ENCODE peak calls at places on chromosome 14, in nine cellular contexts. One of them, this sample, is unnamed.

GRCh38 chr14:33611405-33612183 is 339.3 kb downstream of the EGLN3 start:
- DNase-seq in Calu3: no peak
- DNase-seq in mammary epithelial cell: peak; percentile 12
- DNase-seq in retinal pigment epithelial cell: peak; percentile 23
- DNase-seq in left ventricle myocardium inferior: no peak
- DNase-seq in lung: no peak
- DNase-seq in tibial artery: no peak
- DNase-seq in AG10803: peak; percentile 24
- DNase-seq in fibroblast of the aortic adventitia: peak; percentile 44
- DNase-seq in this sample: peak; percentile 34

GRCh38 chr14:22821193-22822016 is 6.2 kb upstream of the SLC7A7 start:
- DNase-seq in Calu3: peak; percentile 67
- DNase-seq in mammary epithelial cell: no peak
- DNase-seq in retinal pigment epithelial cell: no peak
- DNase-seq in left ventricle myocardium inferior: no peak
- DNase-seq in lung: no peak
- DNase-seq in tibial artery: no peak
- DNase-seq in AG10803: no peak
- DNase-seq in fibroblast of the aortic adventitia: no peak
- DNase-seq in this sample: peak; percentile 54

GRCh38 chr14:74400328-74400727 is 25.7 kb downstream of the SYNDIG1L start:
- DNase-seq in Calu3: peak; percentile 16
- DNase-seq in mammary epithelial cell: no peak
- DNase-seq in retinal pigment epithelial cell: no peak
- DNase-seq in left ventricle myocardium inferior: no peak
- DNase-seq in lung: no peak
- DNase-seq in tibial artery: peak; percentile 32
- DNase-seq in AG10803: no peak
- DNase-seq in fibroblast of the aortic adventitia: peak; percentile 15
- DNase-seq in this sample: peak; percentile 6

GRCh38 chr14:67186789-67187188 is 2.5 kb upstream of the GARIN2 start:
- DNase-seq in Calu3: peak; percentile 12
- DNase-seq in mammary epithelial cell: peak; percentile 5
- DNase-seq in retinal pigment epithelial cell: no peak
- DNase-seq in left ventricle myocardium inferior: no peak
- DNase-seq in lung: no peak
- DNase-seq in tibial artery: no peak
- DNase-seq in AG10803: no peak
- DNase-seq in fibroblast of the aortic adventitia: no peak
- DNase-seq in this sample: peak; percentile 28

GRCh38 chr14:92844220-92844619 is 50.1 kb downstream of the GOLGA5 start:
- DNase-seq in Calu3: no peak
- DNase-seq in mammary epithelial cell: no peak
- DNase-seq in retinal pigment epithelial cell: no peak
- DNase-seq in left ventricle myocardium inferior: no peak
- DNase-seq in lung: no peak
- DNase-seq in tibial artery: no peak
- DNase-seq in AG10803: no peak
- DNase-seq in fibroblast of the aortic adventitia: no peak
- DNase-seq in this sample: no peak

GRCh38 chr14:85281921-85282320 is 248.0 kb upstream of the FLRT2 start:
- DNase-seq in Calu3: no peak
- DNase-seq in mammary epithelial cell: no peak
- DNase-seq in retinal pigment epithelial cell: no peak
- DNase-seq in left ventricle myocardium inferior: no peak
- DNase-seq in lung: no peak
- DNase-seq in tibial artery: no peak
- DNase-seq in AG10803: no peak
- DNase-seq in fibroblast of the aortic adventitia: no peak
- DNase-seq in this sample: peak; percentile 70

GRCh38 chr14:35403085-35403396 is 1.5 kb downstream of the NFKBIA start:
- DNase-seq in Calu3: no peak
- DNase-seq in mammary epithelial cell: peak; percentile 56
- DNase-seq in retinal pigment epithelial cell: no peak
- DNase-seq in left ventricle myocardium inferior: peak; percentile 35
- DNase-seq in lung: no peak
- DNase-seq in tibial artery: peak; percentile 76
- DNase-seq in AG10803: no peak
- DNase-seq in fibroblast of the aortic adventitia: peak; percentile 65
- DNase-seq in this sample: no peak

GRCh38 chr14:68042591-68043210 is 223.1 kb downstream of the RAD51B start:
- DNase-seq in Calu3: no peak
- DNase-seq in mammary epithelial cell: peak; percentile 39
- DNase-seq in retinal pigment epithelial cell: peak; percentile 91
- DNase-seq in left ventricle myocardium inferior: no peak
- DNase-seq in lung: no peak
- DNase-seq in tibial artery: no peak
- DNase-seq in AG10803: no peak
- DNase-seq in fibroblast of the aortic adventitia: no peak
- DNase-seq in this sample: peak; percentile 85

GRCh38 chr14:89661392-89661791 is 244.4 kb upstream of the FOXN3 start:
- DNase-seq in Calu3: no peak
- DNase-seq in mammary epithelial cell: no peak
- DNase-seq in retinal pigment epithelial cell: no peak
- DNase-seq in left ventricle myocardium inferior: no peak
- DNase-seq in lung: no peak
- DNase-seq in tibial artery: no peak
- DNase-seq in AG10803: no peak
- DNase-seq in fibroblast of the aortic adventitia: no peak
- DNase-seq in this sample: no peak

GRCh38 chr14:74324945-74325361 is 22.2 kb upstream of the ABCD4 start:
- DNase-seq in Calu3: no peak
- DNase-seq in mammary epithelial cell: peak; percentile 27
- DNase-seq in retinal pigment epithelial cell: no peak
- DNase-seq in left ventricle myocardium inferior: no peak
- DNase-seq in lung: no peak
- DNase-seq in tibial artery: no peak
- DNase-seq in AG10803: peak; percentile 52
- DNase-seq in fibroblast of the aortic adventitia: peak; percentile 57
- DNase-seq in this sample: peak; percentile 43

GRCh38 chr14:89371600-89371999 is 45.4 kb downstream of the FOXN3 start:
- DNase-seq in Calu3: no peak
- DNase-seq in mammary epithelial cell: no peak
- DNase-seq in retinal pigment epithelial cell: no peak
- DNase-seq in left ventricle myocardium inferior: no peak
- DNase-seq in lung: no peak
- DNase-seq in tibial artery: no peak
- DNase-seq in AG10803: no peak
- DNase-seq in fibroblast of the aortic adventitia: no peak
- DNase-seq in this sample: no peak

GRCh38 chr14:22627506-22628263 is 16.5 kb downstream of the OR6J1 start:
- DNase-seq in Calu3: no peak
- DNase-seq in mammary epithelial cell: no peak
- DNase-seq in retinal pigment epithelial cell: no peak
- DNase-seq in left ventricle myocardium inferior: no peak
- DNase-seq in lung: no peak
- DNase-seq in tibial artery: no peak
- DNase-seq in AG10803: no peak
- DNase-seq in fibroblast of the aortic adventitia: no peak
- DNase-seq in this sample: no peak

GRCh38 chr14:79090781-79091180 is 920.6 kb downstream of the NRXN3 start:
- DNase-seq in Calu3: no peak
- DNase-seq in mammary epithelial cell: no peak
- DNase-seq in retinal pigment epithelial cell: no peak
- DNase-seq in left ventricle myocardium inferior: no peak
- DNase-seq in lung: no peak
- DNase-seq in tibial artery: no peak
- DNase-seq in AG10803: no peak
- DNase-seq in fibroblast of the aortic adventitia: no peak
- DNase-seq in this sample: no peak

GRCh38 chr14:53338192-53338591 is 185.1 kb upstream of the DDHD1 start:
- DNase-seq in Calu3: no peak
- DNase-seq in mammary epithelial cell: no peak
- DNase-seq in retinal pigment epithelial cell: no peak
- DNase-seq in left ventricle myocardium inferior: no peak
- DNase-seq in lung: no peak
- DNase-seq in tibial artery: no peak
- DNase-seq in AG10803: peak; percentile 37
- DNase-seq in fibroblast of the aortic adventitia: peak; percentile 43
- DNase-seq in this sample: peak; percentile 33

GRCh38 chr14:50619569-50620141 is 48.5 kb downstream of the SAV1 start:
- DNase-seq in Calu3: no peak
- DNase-seq in mammary epithelial cell: peak; percentile 32
- DNase-seq in retinal pigment epithelial cell: no peak
- DNase-seq in left ventricle myocardium inferior: no peak
- DNase-seq in lung: no peak
- DNase-seq in tibial artery: no peak
- DNase-seq in AG10803: peak; percentile 51
- DNase-seq in fibroblast of the aortic adventitia: peak; percentile 75
- DNase-seq in this sample: peak; percentile 61

GRCh38 chr14:76647699-76648298 is 113.5 kb upstream of the VASH1 start:
- DNase-seq in Calu3: peak; percentile 36
- DNase-seq in mammary epithelial cell: peak; percentile 44
- DNase-seq in retinal pigment epithelial cell: peak; percentile 9
- DNase-seq in left ventricle myocardium inferior: no peak
- DNase-seq in lung: no peak
- DNase-seq in tibial artery: no peak
- DNase-seq in AG10803: peak; percentile 60
- DNase-seq in fibroblast of the aortic adventitia: peak; percentile 64
- DNase-seq in this sample: peak; percentile 50

GRCh38 chr14:97298331-97298730 is 501.1 kb downstream of the VRK1 start:
- DNase-seq in Calu3: no peak
- DNase-seq in mammary epithelial cell: no peak
- DNase-seq in retinal pigment epithelial cell: no peak
- DNase-seq in left ventricle myocardium inferior: no peak
- DNase-seq in lung: no peak
- DNase-seq in tibial artery: no peak
- DNase-seq in AG10803: no peak
- DNase-seq in fibroblast of the aortic adventitia: no peak
- DNase-seq in this sample: no peak

GRCh38 chr14:68797180-68797670 is 4.4 kb upstream of the ZFP36L1 start:
- DNase-seq in Calu3: no peak
- DNase-seq in mammary epithelial cell: no peak
- DNase-seq in retinal pigment epithelial cell: no peak
- DNase-seq in left ventricle myocardium inferior: no peak
- DNase-seq in lung: no peak
- DNase-seq in tibial artery: no peak
- DNase-seq in AG10803: no peak
- DNase-seq in fibroblast of the aortic adventitia: no peak
- DNase-seq in this sample: no peak

GRCh38 chr14:96598332-96598928 is 96.2 kb downstream of the PAPOLA start:
- DNase-seq in Calu3: no peak
- DNase-seq in mammary epithelial cell: no peak
- DNase-seq in retinal pigment epithelial cell: no peak
- DNase-seq in left ventricle myocardium inferior: no peak
- DNase-seq in lung: no peak
- DNase-seq in tibial artery: no peak
- DNase-seq in AG10803: no peak
- DNase-seq in fibroblast of the aortic adventitia: no peak
- DNase-seq in this sample: no peak

GRCh38 chr14:56293506-56293905 is 175.3 kb downstream of the PELI2 start:
- DNase-seq in Calu3: no peak
- DNase-seq in mammary epithelial cell: no peak
- DNase-seq in retinal pigment epithelial cell: no peak
- DNase-seq in left ventricle myocardium inferior: no peak
- DNase-seq in lung: no peak
- DNase-seq in tibial artery: no peak
- DNase-seq in AG10803: no peak
- DNase-seq in fibroblast of the aortic adventitia: no peak
- DNase-seq in this sample: no peak
- TF ChIP-seq CTCF in Calu3: no peak
- TF ChIP-seq CTCF in mammary epithelial cell: no peak
- TF ChIP-seq CTCF in retinal pigment epithelial cell: no peak
- TF ChIP-seq CTCF in left ventricle myocardium inferior: no peak
- TF ChIP-seq CTCF in lung: no peak
- TF ChIP-seq CTCF in tibial artery: no peak
- TF ChIP-seq CTCF in AG10803: no peak
- TF ChIP-seq CTCF in fibroblast of the aortic adventitia: no peak
- TF ChIP-seq CTCF in this sample: no peak

GRCh38 chr14:37116933-37117844 is 55.2 kb downstream of the SLC25A21 start:
- DNase-seq in Calu3: no peak
- DNase-seq in mammary epithelial cell: peak; percentile 68
- DNase-seq in retinal pigment epithelial cell: peak; percentile 41
- DNase-seq in left ventricle myocardium inferior: no peak
- DNase-seq in lung: no peak
- DNase-seq in tibial artery: no peak
- DNase-seq in AG10803: peak; percentile 62
- DNase-seq in fibroblast of the aortic adventitia: peak; percentile 67
- DNase-seq in this sample: peak; percentile 61
- TF ChIP-seq CTCF in Calu3: peak; percentile 20
- TF ChIP-seq CTCF in mammary epithelial cell: peak; percentile 70
- TF ChIP-seq CTCF in retinal pigment epithelial cell: peak; percentile 71
- TF ChIP-seq CTCF in left ventricle myocardium inferior: no peak
- TF ChIP-seq CTCF in lung: no peak
- TF ChIP-seq CTCF in tibial artery: peak; percentile 59
- TF ChIP-seq CTCF in AG10803: peak; percentile 69
- TF ChIP-seq CTCF in fibroblast of the aortic adventitia: peak; percentile 72
- TF ChIP-seq CTCF in this sample: peak; percentile 43

DNA sequence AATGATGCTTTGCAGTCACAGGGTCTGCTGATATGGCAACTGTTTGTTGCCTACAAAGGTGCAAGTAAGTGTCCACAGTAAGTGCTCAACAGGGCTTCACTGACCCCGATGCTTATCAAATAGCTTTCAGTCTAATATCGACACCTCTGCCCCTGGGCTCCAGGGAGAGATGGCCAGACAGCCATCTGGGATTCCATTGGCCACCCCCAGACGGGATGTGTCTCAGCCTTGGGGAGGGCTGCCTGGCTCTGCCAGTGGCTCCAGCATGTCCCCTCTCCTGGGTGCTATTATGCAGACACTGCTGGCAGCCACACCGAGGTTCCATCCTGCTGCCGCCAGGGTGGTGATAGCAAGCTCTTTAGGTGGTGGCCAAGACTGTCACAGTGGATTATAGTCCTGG is 57.4 kb downstream of the DGLUCY start:
- DNase-seq in Calu3: no peak
- DNase-seq in mammary epithelial cell: no peak
- DNase-seq in retinal pigment epithelial cell: no peak
- DNase-seq in left ventricle myocardium inferior: peak; percentile 76
- DNase-seq in lung: no peak
- DNase-seq in tibial artery: no peak
- DNase-seq in AG10803: no peak
- DNase-seq in fibroblast of the aortic adventitia: no peak
- DNase-seq in this sample: no peak
- TF ChIP-seq CTCF in Calu3: no peak
- TF ChIP-seq CTCF in mammary epithelial cell: no peak
- TF ChIP-seq CTCF in retinal pigment epithelial cell: no peak
- TF ChIP-seq CTCF in left ventricle myocardium inferior: peak; percentile 30
- TF ChIP-seq CTCF in lung: no peak
- TF ChIP-seq CTCF in tibial artery: no peak
- TF ChIP-seq CTCF in AG10803: no peak
- TF ChIP-seq CTCF in fibroblast of the aortic adventitia: no peak
- TF ChIP-seq CTCF in this sample: no peak

DNA sequence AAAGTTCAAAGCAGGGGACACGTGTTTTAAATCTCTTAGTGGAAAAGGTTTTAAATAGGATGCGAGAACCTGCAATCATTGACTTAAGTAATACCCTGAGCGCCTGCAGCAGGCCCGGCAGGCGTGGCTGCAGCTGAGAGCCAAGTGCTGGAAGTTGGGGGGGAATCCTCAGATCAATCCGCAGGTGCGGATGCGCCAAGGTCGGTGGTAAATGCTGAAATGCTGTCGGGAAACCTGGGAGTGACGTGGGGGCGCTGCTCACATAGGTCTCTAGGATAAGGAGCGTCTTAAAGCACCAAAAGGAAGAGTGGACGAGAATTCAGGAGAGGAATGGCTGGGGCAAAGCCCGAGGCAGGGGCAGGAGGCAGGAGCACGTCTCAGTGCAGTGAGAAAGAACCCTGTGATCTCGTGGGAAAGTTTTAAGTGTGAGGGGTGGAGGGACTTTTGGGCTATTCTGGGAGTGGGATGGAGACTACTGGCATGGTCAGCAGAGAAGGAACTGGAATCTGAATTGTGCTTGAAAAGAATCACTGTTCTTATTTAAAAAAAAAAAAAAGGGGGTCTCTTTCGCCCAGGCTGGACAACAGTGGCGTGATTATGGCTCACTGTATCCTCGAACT is 883 bp upstream of the CDCA4 start:
- DNase-seq in Calu3: peak; percentile 79
- DNase-seq in mammary epithelial cell: peak; percentile 51
- DNase-seq in retinal pigment epithelial cell: no peak
- DNase-seq in left ventricle myocardium inferior: no peak
- DNase-seq in lung: peak; percentile 43
- DNase-seq in tibial artery: no peak
- DNase-seq in AG10803: peak; percentile 30
- DNase-seq in fibroblast of the aortic adventitia: no peak
- DNase-seq in this sample: peak; percentile 55
- TF ChIP-seq CTCF in Calu3: no peak
- TF ChIP-seq CTCF in mammary epithelial cell: peak; percentile 8
- TF ChIP-seq CTCF in retinal pigment epithelial cell: peak; percentile 18
- TF ChIP-seq CTCF in left ventricle myocardium inferior: no peak
- TF ChIP-seq CTCF in lung: no peak
- TF ChIP-seq CTCF in tibial artery: no peak
- TF ChIP-seq CTCF in AG10803: no peak
- TF ChIP-seq CTCF in fibroblast of the aortic adventitia: no peak
- TF ChIP-seq CTCF in this sample: no peak

This sample was measured in fibroblast of villous mesenchyme.